ENCODE peak calls at places on chromosomes 7 and 10, in seven cellular contexts. P is GM23248, W is fibroblast of lung, N is neural progenitor cell, X is PC-3, R is neuronal stem cell, H is IMR-90. C is an unnamed sample.

GRCh38 chr10:11261143-11261542 is 243.5 kb downstream of the CELF2 start:
- DNase-seq in P (no peak), W (no peak), N (no peak), X (no peak), R (no peak), H (no peak), C (no peak)

GRCh38 chr7:23239253-23239652 is 7.3 kb upstream of the GPNMB start:
- DNase-seq in P (peak), W (no peak), N (no peak), X (no peak), R (no peak), H (no peak), C (no peak)

GRCh38 chr7:132783824-132784223 is 207.6 kb upstream of the PLXNA4 start:
- DNase-seq in P (peak), W (peak), N (no peak), X (peak), R (no peak), H (peak), C (no peak)

GRCh38 chr10:31961675-31962074 is 33.0 kb upstream of the ARHGAP12 start:
- DNase-seq in P (peak), W (peak), N (no peak), X (peak), R (no peak), H (peak), C (no peak)

GRCh38 chr10:111116211-111116610 is 39.4 kb downstream of the ADRA2A start:
- DNase-seq in P (no peak), W (no peak), N (no peak), X (no peak), R (no peak), H (no peak), C (peak)

GRCh38 chr10:80460399-80461207 is 6.5 kb downstream of the TSPAN14 start:
- DNase-seq in P (peak), W (peak), N (peak), X (no peak), R (no peak), H (peak), C (peak)

GRCh38 chr7:93146036-93146435 is 2.1 kb downstream of the SAMD9L start:
- DNase-seq in P (no peak), W (no peak), N (peak), X (no peak), R (no peak), H (no peak), C (peak)

GRCh38 chr7:98212532-98213041 is 1.3 kb downstream of the BHLHA15 start:
- DNase-seq in P (no peak), W (no peak), N (peak), X (no peak), R (no peak), H (no peak), C (peak)

GRCh38 chr7:27693794-27694193 is 31.1 kb upstream of the HIBADH start:
- DNase-seq in P (no peak), W (peak), N (no peak), X (no peak), R (no peak), H (peak), C (no peak)

GRCh38 chr10:113283189-113283588 is 269.7 kb upstream of the HABP2 start:
- DNase-seq in P (peak), W (no peak), N (no peak), X (no peak), R (no peak), H (no peak), C (peak)

GRCh38 chr7:75739796-75740672 is 1.3 kb upstream of the HIP1 start:
- DNase-seq in P (peak), W (peak), N (no peak), X (peak), R (peak), H (peak), C (peak)

GRCh38 chr7:121167971-121168370 is 160.8 kb upstream of the WNT16 start:
- DNase-seq in P (no peak), W (peak), N (no peak), X (no peak), R (no peak), H (peak), C (no peak)

GRCh38 chr10:120387326-120387725 is 69.7 kb upstream of the PLPP4 start:
- DNase-seq in P (peak), W (no peak), N (no peak), X (peak), R (no peak), H (no peak), C (no peak)

GRCh38 chr7:44541-44896 is 147.9 kb upstream of the FAM20C start:
- DNase-seq in P (no peak), W (no peak), N (no peak), X (no peak), R (no peak), H (no peak), C (no peak)

GRCh38 chr10:29957887-29958330 is 101.5 kb downstream of the JCAD start:
- DNase-seq in P (no peak), W (peak), N (no peak), X (no peak), R (no peak), H (no peak), C (no peak)

GRCh38 chr7:22726849-22727792 is at the start of gene IL6:
- DNase-seq in P (peak), W (peak), N (peak), X (peak), R (no peak), H (peak), C (peak)

DNA sequence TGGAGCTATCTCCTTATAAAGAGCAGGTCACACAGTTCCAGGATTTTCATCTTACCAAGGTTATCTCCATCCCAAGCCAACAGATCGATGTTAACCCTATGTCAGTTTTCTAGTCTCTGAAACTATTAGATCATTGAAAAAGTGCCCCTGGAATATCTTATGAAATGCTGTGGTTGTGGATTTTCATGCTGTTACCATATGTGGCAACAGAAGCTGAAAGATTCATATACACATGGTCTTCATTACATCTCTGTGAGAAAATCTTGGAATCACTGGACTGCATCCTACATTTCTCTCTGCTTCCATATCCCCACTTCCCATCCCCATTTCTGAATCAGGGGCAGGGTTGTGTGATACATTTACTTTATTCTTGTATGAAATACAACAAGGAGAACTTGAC is 146.1 kb downstream of the SLC16A9 start:
- DNase-seq in P (peak), W (peak), N (no peak), X (no peak), R (no peak), H (no peak), C (no peak)
- H3K4me3 ChIP-seq in P (no peak), W (no peak), N (no peak), X (no peak), R (no peak), H (no peak), C (no peak)

GRCh38 chr7:42219447-42219846 is 17.6 kb downstream of the GLI3 start:
- DNase-seq in P (peak), W (no peak), N (no peak), X (no peak), R (no peak), H (no peak), C (no peak)
- H3K9ac ChIP-seq in P (peak), W (no peak), N (no peak), X (no peak), R (no peak), H (no peak), C (no peak)

GRCh38 chr10:75398238-75398629 is 3.3 kb downstream of the ZNF503 start:
- DNase-seq in P (peak), W (peak), N (no peak), X (peak), R (no peak), H (no peak), C (no peak)

GRCh38 chr10:75398630-75399460 is 2.7 kb downstream of the ZNF503 start:
- DNase-seq in P (peak), W (peak), N (peak), X (peak), R (peak), H (no peak), C (peak)

GRCh38 chr10:75400163-75400768 is 1.3 kb downstream of the ZNF503 start:
- DNase-seq in P (peak), W (peak), N (peak), X (no peak), R (no peak), H (no peak), C (no peak)

GRCh38 chr10:75400769-75401568 is 595 bp downstream of the ZNF503 start:
- DNase-seq in P (peak), W (peak), N (peak), X (peak), R (peak), H (peak), C (peak)

GRCh38 chr10:75399461-75400162 is 2.0 kb downstream of the ZNF503 start:
- DNase-seq in P (peak), W (peak), N (peak), X (peak), R (peak), H (peak), C (peak)
- H3K4me3 ChIP-seq in P (peak), W (peak), N (peak), X (peak), R (peak), H (peak), C (no peak)

GRCh38 chr7:135664046-135664589 is 1.8 kb downstream of the STMP1 start:
- DNase-seq in P (peak), W (peak), N (no peak), X (no peak), R (no peak), H (peak), C (no peak)
- H3K9ac ChIP-seq in P (peak), W (no peak), N (no peak), X (peak), R (no peak), H (no peak), C (no peak)

GRCh38 chr7:156626220-156626895 is 14.2 kb upstream of the RNF32 start:
- DNase-seq in P (no peak), W (no peak), N (no peak), X (no peak), R (no peak), H (no peak), C (no peak)
- H3K4me3 ChIP-seq in P (no peak), W (no peak), N (no peak), X (no peak), R (no peak), H (no peak), C (no peak)

DNA sequence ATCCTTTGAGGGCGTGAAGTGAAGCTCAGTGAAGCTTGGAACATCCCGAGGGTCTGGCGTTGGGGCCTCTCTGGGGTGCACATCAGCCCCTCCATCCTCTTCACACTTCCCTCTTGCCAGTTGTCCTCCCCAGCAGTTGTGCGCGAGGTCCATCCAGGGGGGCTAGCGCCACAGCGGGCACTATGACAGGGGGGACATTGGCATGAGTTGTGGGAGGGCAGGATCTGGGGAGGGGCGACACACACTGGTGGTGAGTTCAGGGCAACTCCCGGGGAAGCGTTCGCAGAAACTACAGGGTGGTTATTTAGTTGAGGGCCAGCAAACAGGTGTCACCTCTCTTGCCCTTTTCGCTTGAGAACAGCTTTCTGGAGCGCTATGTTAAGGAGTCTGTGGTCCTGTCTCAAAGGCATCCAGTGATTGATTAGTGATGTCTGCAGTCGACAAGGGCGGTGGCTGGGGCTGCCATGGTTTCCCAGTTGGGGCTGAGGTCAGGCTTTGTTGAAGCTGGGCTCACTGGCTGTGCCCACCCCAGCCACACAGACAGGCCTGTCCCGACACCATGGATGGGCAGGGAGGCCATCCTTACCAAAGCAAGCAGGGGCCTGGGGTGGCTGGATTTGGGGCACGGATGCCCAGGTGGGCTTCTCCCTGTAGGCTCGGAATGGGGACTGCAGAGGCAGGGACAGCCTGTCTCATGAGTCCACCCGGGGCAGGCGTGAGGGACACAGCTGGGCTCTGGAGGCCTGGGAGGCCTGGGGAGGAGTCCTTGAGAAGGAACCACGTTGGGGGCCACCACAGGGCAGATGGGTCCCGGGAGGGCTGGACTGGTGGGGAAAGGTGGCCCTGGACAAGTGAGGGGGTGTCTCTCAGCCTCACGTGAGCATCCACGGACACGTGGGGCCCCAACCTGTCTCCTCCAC is 59.4 kb downstream of the UNCX start:
- DNase-seq in P (no peak), W (no peak), N (no peak), X (no peak), R (no peak), H (no peak), C (no peak)
- H3K9ac ChIP-seq in P (no peak), W (no peak), N (no peak), X (no peak), R (no peak), H (no peak), C (no peak)

DNA sequence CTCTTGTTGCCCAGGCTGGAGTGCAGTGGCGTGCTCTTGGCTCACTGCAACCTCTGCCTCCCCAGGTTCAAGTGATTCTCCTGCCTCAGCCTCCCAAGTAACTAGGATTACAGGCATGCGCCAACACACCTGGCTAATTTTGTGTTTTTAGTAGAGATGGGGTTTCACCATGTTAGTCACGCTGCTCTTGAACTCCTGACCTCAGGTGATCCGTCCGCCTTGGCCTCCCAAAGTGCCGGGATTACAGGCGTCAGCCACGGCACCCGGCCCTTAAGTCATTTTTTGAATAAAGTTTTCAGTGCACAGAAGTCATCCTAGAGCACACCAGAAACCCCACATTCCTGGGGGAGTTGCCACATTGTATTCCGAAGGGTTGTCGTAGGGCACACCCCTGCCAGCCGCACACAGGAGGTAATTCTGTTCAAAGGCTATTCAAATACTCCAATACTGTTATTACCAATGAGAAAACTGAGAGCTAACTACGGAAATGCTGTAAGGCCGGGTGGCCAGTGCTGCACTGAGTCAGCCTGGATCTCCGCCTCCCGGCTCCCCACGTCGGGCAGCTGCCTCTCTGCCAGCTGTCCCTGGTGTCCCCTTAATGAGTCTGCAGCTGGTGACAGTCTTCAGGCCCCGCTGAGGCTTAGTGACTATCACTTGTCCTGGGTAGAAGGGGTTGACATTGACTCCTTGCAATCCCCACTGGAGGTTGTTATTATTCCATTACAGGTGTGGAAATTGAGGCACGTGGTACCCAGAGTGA is 8.6 kb upstream of the RFC2 start:
- DNase-seq in P (no peak), W (no peak), N (no peak), X (no peak), R (no peak), H (no peak), C (no peak)
- H3K4me3 ChIP-seq in P (no peak), W (no peak), N (no peak), X (no peak), R (no peak), H (no peak), C (no peak)

DNA sequence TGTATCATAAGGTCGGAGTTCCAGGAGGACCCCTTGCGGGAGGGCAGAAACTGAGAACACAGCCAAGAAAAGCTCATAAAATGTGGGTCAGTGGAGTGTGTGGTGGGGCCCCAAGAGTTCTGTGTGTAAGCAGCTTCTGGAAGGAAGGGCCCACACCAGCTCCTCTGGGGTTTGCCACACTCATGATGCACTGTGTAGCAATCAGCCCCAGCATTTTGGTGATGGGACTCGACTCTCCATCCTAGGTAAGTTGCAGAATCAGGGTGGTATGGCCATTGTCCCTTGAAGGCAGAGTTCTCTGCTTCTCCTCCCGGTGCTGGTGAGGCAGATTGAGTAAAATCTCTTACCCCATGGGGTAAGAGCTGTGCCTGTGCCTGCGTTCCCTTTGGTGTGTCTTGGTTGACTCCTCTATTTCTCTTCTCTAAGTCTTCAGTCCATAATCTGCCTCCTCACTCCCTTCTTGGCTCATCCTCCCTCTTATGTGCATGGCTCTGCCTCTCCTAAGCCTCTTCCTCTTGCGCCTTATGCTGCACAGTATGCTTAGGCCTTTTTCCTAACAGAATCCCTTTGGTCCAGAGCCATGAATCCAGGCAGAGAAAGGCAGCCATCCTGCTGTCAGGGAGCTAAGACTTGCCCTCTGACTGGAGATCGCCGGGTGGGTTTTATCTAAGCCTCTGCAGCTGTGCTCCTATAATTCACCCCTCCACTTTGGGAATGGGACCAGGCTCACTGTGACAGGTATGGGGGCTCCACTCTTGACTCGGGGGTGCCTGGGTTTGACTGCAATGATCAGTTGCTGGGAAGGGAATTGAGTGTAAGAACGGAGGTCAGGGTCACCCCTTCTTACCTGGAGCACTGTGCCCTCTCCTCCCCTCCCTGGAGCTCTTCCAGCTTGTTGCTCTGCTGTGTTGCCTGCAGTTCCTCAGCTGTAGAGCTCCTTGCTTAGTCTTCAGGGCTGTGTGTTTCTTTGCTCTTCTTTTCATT is 17.8 kb downstream of the PRSS2 start:
- DNase-seq in P (no peak), W (no peak), N (no peak), X (no peak), R (no peak), H (no peak), C (no peak)
- H3K9ac ChIP-seq in P (no peak), W (no peak), N (no peak), X (no peak), R (no peak), H (no peak), C (no peak)

GRCh38 chr10:6128591-6129383 is 40.0 kb downstream of the RBM17 start:
- DNase-seq in P (peak), W (peak), N (peak), X (no peak), R (no peak), H (peak), C (peak)
- H3K4me3 ChIP-seq in P (peak), W (no peak), N (no peak), X (no peak), R (no peak), H (peak), C (no peak)

C was measured in endodermal cell.